ENCODE peak calls at places on chromosomes 13 and 19, in five cellular contexts. One of them, this sample, is unnamed.

GRCh38 chr13:30431269-30431950 is 9.1 kb downstream of the UBE2L5 start:
- DNase-seq in heart right ventricle: no peak
- DNase-seq in HFF-Myc: no peak
- DNase-seq in cardiac muscle cell: no peak
- DNase-seq in fibroblast of pulmonary artery: no peak
- DNase-seq in this sample: peak

GRCh38 chr19:10643968-10644290 is 10.2 kb upstream of the ILF3 start:
- DNase-seq in cardiac muscle cell: no peak
- DNase-seq in HFF-Myc: no peak
- DNase-seq in heart right ventricle: no peak
- DNase-seq in fibroblast of pulmonary artery: no peak
- DNase-seq in this sample: no peak

GRCh38 chr19:401836-402535 is 7.0 kb downstream of the C2CD4C start:
- DNase-seq in fibroblast of pulmonary artery: no peak
- DNase-seq in HFF-Myc: no peak
- DNase-seq in cardiac muscle cell: no peak
- DNase-seq in heart right ventricle: peak
- DNase-seq in this sample: no peak

GRCh38 chr19:13460045-13460444 is 46.2 kb downstream of the CACNA1A start:
- DNase-seq in HFF-Myc: no peak
- DNase-seq in heart right ventricle: no peak
- DNase-seq in cardiac muscle cell: no peak
- DNase-seq in fibroblast of pulmonary artery: no peak
- DNase-seq in this sample: no peak

GRCh38 chr19:48741222-48741999 is 1.0 kb upstream of the RASIP1 start:
- DNase-seq in cardiac muscle cell: no peak
- DNase-seq in heart right ventricle: peak
- DNase-seq in fibroblast of pulmonary artery: no peak
- DNase-seq in HFF-Myc: no peak
- DNase-seq in this sample: no peak

GRCh38 chr13:93727301-93728141 is 500.9 kb downstream of the GPC6 start:
- DNase-seq in fibroblast of pulmonary artery: peak
- DNase-seq in heart right ventricle: no peak
- DNase-seq in HFF-Myc: peak
- DNase-seq in cardiac muscle cell: no peak
- DNase-seq in this sample: peak

GRCh38 chr19:18494267-18494607 is 27.6 kb downstream of the ELL start:
- DNase-seq in HFF-Myc: no peak
- DNase-seq in heart right ventricle: no peak
- DNase-seq in fibroblast of pulmonary artery: no peak
- DNase-seq in cardiac muscle cell: peak
- DNase-seq in this sample: peak

GRCh38 chr19:44111910-44112463 is 1.2 kb upstream of the ZNF225 start:
- DNase-seq in fibroblast of pulmonary artery: peak
- DNase-seq in heart right ventricle: no peak
- DNase-seq in cardiac muscle cell: peak
- DNase-seq in HFF-Myc: peak
- DNase-seq in this sample: peak

GRCh38 chr13:39811696-39812095 is 156.2 kb downstream of the COG6 start:
- DNase-seq in HFF-Myc: no peak
- DNase-seq in fibroblast of pulmonary artery: no peak
- DNase-seq in heart right ventricle: no peak
- DNase-seq in cardiac muscle cell: no peak
- DNase-seq in this sample: no peak

GRCh38 chr13:30043631-30043925 is 193.2 kb upstream of the UBL3 start:
- DNase-seq in HFF-Myc: no peak
- DNase-seq in heart right ventricle: no peak
- DNase-seq in fibroblast of pulmonary artery: no peak
- DNase-seq in cardiac muscle cell: no peak
- DNase-seq in this sample: no peak

GRCh38 chr19:1860133-1860775 is 3.1 kb downstream of the KLF16 start:
- DNase-seq in heart right ventricle: no peak
- DNase-seq in HFF-Myc: peak
- DNase-seq in cardiac muscle cell: peak
- DNase-seq in fibroblast of pulmonary artery: peak
- DNase-seq in this sample: peak

GRCh38 chr13:29136341-29136740 is 316.2 kb downstream of the MTUS2 start:
- DNase-seq in heart right ventricle: no peak
- DNase-seq in cardiac muscle cell: no peak
- DNase-seq in fibroblast of pulmonary artery: no peak
- DNase-seq in HFF-Myc: no peak
- DNase-seq in this sample: no peak

GRCh38 chr13:34344761-34345600 is 527.0 kb downstream of the RFC3 start:
- DNase-seq in heart right ventricle: no peak
- DNase-seq in HFF-Myc: no peak
- DNase-seq in cardiac muscle cell: no peak
- DNase-seq in fibroblast of pulmonary artery: no peak
- DNase-seq in this sample: no peak

GRCh38 chr19:11138659-11139526 is 16.7 kb downstream of the SPC24 start:
- DNase-seq in heart right ventricle: peak
- DNase-seq in fibroblast of pulmonary artery: peak
- DNase-seq in HFF-Myc: no peak
- DNase-seq in cardiac muscle cell: peak
- DNase-seq in this sample: peak

GRCh38 chr13:85806553-85807175 is 7.4 kb upstream of the SLITRK6 start:
- DNase-seq in fibroblast of pulmonary artery: peak
- DNase-seq in cardiac muscle cell: peak
- DNase-seq in HFF-Myc: no peak
- DNase-seq in heart right ventricle: no peak
- DNase-seq in this sample: peak

GRCh38 chr13:67146523-67147130 is 83.5 kb downstream of the PCDH9 start:
- DNase-seq in HFF-Myc: no peak
- DNase-seq in cardiac muscle cell: no peak
- DNase-seq in fibroblast of pulmonary artery: no peak
- DNase-seq in heart right ventricle: no peak
- DNase-seq in this sample: no peak

GRCh38 chr13:95678967-95679366 is 2.0 kb downstream of the DNAJC3 start:
- DNase-seq in cardiac muscle cell: no peak
- DNase-seq in fibroblast of pulmonary artery: no peak
- DNase-seq in HFF-Myc: no peak
- DNase-seq in heart right ventricle: no peak
- DNase-seq in this sample: no peak

GRCh38 chr19:5204212-5204611 is 136.4 kb downstream of the PTPRS start:
- DNase-seq in cardiac muscle cell: no peak
- DNase-seq in HFF-Myc: no peak
- DNase-seq in fibroblast of pulmonary artery: no peak
- DNase-seq in heart right ventricle: no peak
- DNase-seq in this sample: no peak

GRCh38 chr13:114071441-114071840 is 61.0 kb downstream of the RASA3 start:
- DNase-seq in heart right ventricle: no peak
- DNase-seq in HFF-Myc: no peak
- DNase-seq in fibroblast of pulmonary artery: no peak
- DNase-seq in cardiac muscle cell: no peak
- DNase-seq in this sample: no peak

GRCh38 chr13:79631260-79631659 is 150.3 kb downstream of the NDFIP2 start:
- DNase-seq in HFF-Myc: peak
- DNase-seq in fibroblast of pulmonary artery: peak
- DNase-seq in heart right ventricle: no peak
- DNase-seq in cardiac muscle cell: peak
- DNase-seq in this sample: peak
- TF ChIP-seq CTCF in HFF-Myc: peak
- TF ChIP-seq CTCF in fibroblast of pulmonary artery: peak
- TF ChIP-seq CTCF in heart right ventricle: peak
- TF ChIP-seq CTCF in cardiac muscle cell: peak
- TF ChIP-seq CTCF in this sample: peak

GRCh38 chr19:51094696-51095279 is 12.1 kb upstream of the KLK14 start:
- DNase-seq in cardiac muscle cell: peak
- DNase-seq in heart right ventricle: peak
- DNase-seq in fibroblast of pulmonary artery: peak
- DNase-seq in HFF-Myc: no peak
- DNase-seq in this sample: no peak

GRCh38 chr19:51097796-51098195 is 10.4 kb downstream of the CTU1 start:
- DNase-seq in fibroblast of pulmonary artery: no peak
- DNase-seq in cardiac muscle cell: no peak
- DNase-seq in HFF-Myc: no peak
- DNase-seq in heart right ventricle: no peak
- DNase-seq in this sample: no peak

GRCh38 chr19:51097166-51097736 is 11.0 kb downstream of the CTU1 start:
- DNase-seq in fibroblast of pulmonary artery: peak
- DNase-seq in heart right ventricle: peak
- DNase-seq in cardiac muscle cell: peak
- DNase-seq in HFF-Myc: peak
- DNase-seq in this sample: peak

GRCh38 chr19:51098366-51099069 is 9.7 kb downstream of the CTU1 start:
- DNase-seq in cardiac muscle cell: peak
- DNase-seq in fibroblast of pulmonary artery: no peak
- DNase-seq in heart right ventricle: peak
- DNase-seq in HFF-Myc: no peak
- DNase-seq in this sample: no peak

DNA sequence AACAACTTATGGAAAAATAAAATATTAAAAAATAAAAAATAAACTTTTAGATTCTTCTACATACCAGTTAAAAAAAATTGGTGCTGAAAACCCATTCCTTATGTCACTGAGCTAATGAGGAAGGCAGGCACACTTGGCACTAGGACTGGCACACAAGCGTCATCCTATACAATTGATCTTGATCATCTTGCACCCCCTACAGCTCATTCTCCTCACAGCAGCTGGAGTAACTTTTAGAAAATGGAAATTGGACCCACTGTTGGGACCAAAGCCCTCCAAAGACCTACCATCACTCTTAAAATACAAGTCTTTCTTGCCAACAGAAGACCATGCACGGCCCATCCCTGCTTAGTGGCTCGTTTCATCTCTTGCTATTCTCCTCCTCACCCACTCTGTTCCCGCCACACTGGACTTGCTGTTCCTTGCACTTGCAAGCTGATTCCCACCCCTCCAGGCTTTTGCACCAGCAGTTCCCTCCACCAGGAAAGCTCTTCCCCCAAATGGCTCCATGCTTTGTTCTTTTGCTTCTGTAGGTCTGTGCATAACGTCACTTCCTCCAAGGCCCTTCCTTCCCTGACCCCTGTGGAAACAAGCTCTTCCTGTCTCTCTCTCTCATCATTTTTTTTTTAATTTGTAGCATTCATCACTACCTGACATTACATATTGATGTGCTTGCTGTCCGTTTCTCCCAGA is 11.6 kb downstream of the CTU1 start:
- DNase-seq in HFF-Myc: no peak
- DNase-seq in fibroblast of pulmonary artery: peak
- DNase-seq in heart right ventricle: no peak
- DNase-seq in cardiac muscle cell: no peak
- DNase-seq in this sample: no peak
- TF ChIP-seq CTCF in HFF-Myc: no peak
- TF ChIP-seq CTCF in fibroblast of pulmonary artery: peak
- TF ChIP-seq CTCF in heart right ventricle: peak
- TF ChIP-seq CTCF in cardiac muscle cell: peak
- TF ChIP-seq CTCF in this sample: peak

GRCh38 chr13:74015137-74015536 is 119.1 kb downstream of the KLF12 start:
- DNase-seq in heart right ventricle: no peak
- DNase-seq in fibroblast of pulmonary artery: peak
- DNase-seq in HFF-Myc: no peak
- DNase-seq in cardiac muscle cell: peak
- DNase-seq in this sample: peak
- TF ChIP-seq CTCF in heart right ventricle: peak
- TF ChIP-seq CTCF in fibroblast of pulmonary artery: peak
- TF ChIP-seq CTCF in HFF-Myc: no peak
- TF ChIP-seq CTCF in cardiac muscle cell: peak
- TF ChIP-seq CTCF in this sample: peak

GRCh38 chr19:15463865-15464371 is 426 bp downstream of the RASAL3 start:
- DNase-seq in heart right ventricle: no peak
- DNase-seq in cardiac muscle cell: no peak
- DNase-seq in HFF-Myc: no peak
- DNase-seq in fibroblast of pulmonary artery: no peak
- DNase-seq in this sample: no peak
- TF ChIP-seq CTCF in heart right ventricle: no peak
- TF ChIP-seq CTCF in cardiac muscle cell: no peak
- TF ChIP-seq CTCF in HFF-Myc: no peak
- TF ChIP-seq CTCF in fibroblast of pulmonary artery: no peak
- TF ChIP-seq CTCF in this sample: no peak

GRCh38 chr19:54190942-54191670 is at the start of gene TSEN34:
- DNase-seq in HFF-Myc: no peak
- DNase-seq in heart right ventricle: peak
- DNase-seq in cardiac muscle cell: peak
- DNase-seq in fibroblast of pulmonary artery: peak
- DNase-seq in this sample: no peak
- TF ChIP-seq CTCF in HFF-Myc: no peak
- TF ChIP-seq CTCF in heart right ventricle: no peak
- TF ChIP-seq CTCF in cardiac muscle cell: no peak
- TF ChIP-seq CTCF in fibroblast of pulmonary artery: no peak
- TF ChIP-seq CTCF in this sample: no peak

GRCh38 chr13:23319915-23320224 is 113.6 kb downstream of the SACS start:
- DNase-seq in heart right ventricle: no peak
- DNase-seq in cardiac muscle cell: no peak
- DNase-seq in HFF-Myc: no peak
- DNase-seq in fibroblast of pulmonary artery: no peak
- DNase-seq in this sample: no peak
- TF ChIP-seq CTCF in heart right ventricle: no peak
- TF ChIP-seq CTCF in cardiac muscle cell: no peak
- TF ChIP-seq CTCF in HFF-Myc: no peak
- TF ChIP-seq CTCF in fibroblast of pulmonary artery: no peak
- TF ChIP-seq CTCF in this sample: no peak

DNA sequence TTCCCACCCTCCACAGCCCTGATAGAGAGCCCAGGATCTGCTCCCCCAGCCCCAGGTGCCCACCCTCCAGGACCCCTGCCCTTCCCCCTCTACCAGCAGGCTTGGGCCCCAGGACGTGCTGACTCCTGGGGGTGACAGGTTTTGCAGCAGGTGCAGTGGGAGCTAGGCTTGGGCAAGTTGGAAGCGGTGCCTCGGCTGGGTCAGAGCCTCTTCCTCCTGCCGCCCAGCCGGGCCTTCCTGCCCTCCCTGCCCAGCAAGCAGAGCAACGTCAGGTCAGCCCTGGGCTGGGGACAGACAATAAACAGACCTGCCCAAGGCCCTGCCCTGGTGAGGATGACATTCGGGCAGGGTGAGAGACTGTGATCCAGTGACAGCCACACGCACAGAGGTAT is 9.2 kb upstream of the NCCRP1 start:
- DNase-seq in fibroblast of pulmonary artery: no peak
- DNase-seq in HFF-Myc: no peak
- DNase-seq in heart right ventricle: no peak
- DNase-seq in cardiac muscle cell: no peak
- DNase-seq in this sample: no peak
- TF ChIP-seq CTCF in fibroblast of pulmonary artery: no peak
- TF ChIP-seq CTCF in HFF-Myc: no peak
- TF ChIP-seq CTCF in heart right ventricle: peak
- TF ChIP-seq CTCF in cardiac muscle cell: no peak
- TF ChIP-seq CTCF in this sample: no peak

DNA sequence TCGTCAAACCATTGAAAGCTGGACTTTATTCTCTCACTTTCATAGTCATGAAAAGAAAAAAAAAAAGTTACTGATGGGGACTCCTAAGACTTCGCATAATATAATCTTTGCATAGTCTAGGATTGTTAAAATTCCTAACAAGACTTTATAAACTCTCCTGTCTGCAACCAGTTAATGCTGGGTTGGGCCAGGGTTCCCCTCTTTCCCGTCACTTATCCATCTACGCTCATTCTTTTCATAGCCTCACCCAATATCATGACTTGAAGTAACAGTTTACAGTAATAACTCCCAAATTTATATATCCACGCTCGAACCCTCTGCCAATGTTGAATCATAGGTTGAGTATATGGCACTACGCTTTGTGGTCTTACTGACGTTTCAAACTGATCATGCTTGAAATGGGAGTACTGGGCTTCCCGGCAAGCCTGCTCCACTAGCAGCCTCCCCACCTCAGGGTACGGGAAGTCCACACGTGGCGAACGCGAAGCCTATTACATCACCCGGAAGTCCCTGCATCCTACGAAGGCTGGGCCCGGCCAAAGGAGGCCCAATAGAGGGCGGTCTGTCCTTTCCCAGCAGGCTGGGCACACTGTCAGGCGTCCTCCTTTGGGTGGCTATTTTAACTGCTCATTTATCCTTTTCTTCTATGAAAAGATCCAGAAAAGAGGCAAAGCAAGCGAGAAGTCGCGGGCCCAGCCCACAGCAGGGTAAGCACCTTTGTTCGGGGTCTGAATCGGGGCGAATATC is 694 bp upstream of the ZNF460 start:
- DNase-seq in HFF-Myc: peak
- DNase-seq in heart right ventricle: peak
- DNase-seq in cardiac muscle cell: peak
- DNase-seq in fibroblast of pulmonary artery: peak
- DNase-seq in this sample: peak
- TF ChIP-seq CTCF in HFF-Myc: peak
- TF ChIP-seq CTCF in heart right ventricle: no peak
- TF ChIP-seq CTCF in cardiac muscle cell: peak
- TF ChIP-seq CTCF in fibroblast of pulmonary artery: peak
- TF ChIP-seq CTCF in this sample: peak

This sample was measured in fibroblast of the aortic adventitia.